ENCODE peak calls at places on chromosomes 4 and X, in five cellular contexts. One of them, this sample, is unnamed. For H3K4me1, the result is how much of the 10 kb centered on the place peaks cover.

GRCh38 chr4:7614350-7614949 is 179.7 kb upstream of the PSAPL1 start:
- DNase-seq in A549: no peak
- DNase-seq in right atrium auricular region: no peak
- DNase-seq in tibial nerve: no peak
- DNase-seq in neural progenitor cell: no peak
- DNase-seq in this sample: no peak

GRCh38 chrX:119155416-119156035 is 27.9 kb upstream of the KIAA1210 start:
- DNase-seq in A549: peak
- DNase-seq in right atrium auricular region: no peak
- DNase-seq in tibial nerve: no peak
- DNase-seq in neural progenitor cell: no peak
- DNase-seq in this sample: no peak

GRCh38 chr4:67468801-67469200 is 76.5 kb downstream of the CENPC start:
- DNase-seq in A549: no peak
- DNase-seq in right atrium auricular region: no peak
- DNase-seq in tibial nerve: no peak
- DNase-seq in neural progenitor cell: no peak
- DNase-seq in this sample: no peak

GRCh38 chrX:120736989-120737388 is 107.1 kb upstream of the C1GALT1C1 start:
- DNase-seq in A549: peak
- DNase-seq in right atrium auricular region: no peak
- DNase-seq in tibial nerve: no peak
- DNase-seq in neural progenitor cell: no peak
- DNase-seq in this sample: no peak

GRCh38 chr4:17027495-17027894 is 129.1 kb upstream of the LDB2 start:
- DNase-seq in A549: peak
- DNase-seq in right atrium auricular region: no peak
- DNase-seq in tibial nerve: no peak
- DNase-seq in neural progenitor cell: no peak
- DNase-seq in this sample: no peak

GRCh38 chrX:6729581-6729980 is 194.7 kb upstream of the VCX3A start:
- DNase-seq in A549: no peak
- DNase-seq in right atrium auricular region: no peak
- DNase-seq in tibial nerve: no peak
- DNase-seq in neural progenitor cell: no peak
- DNase-seq in this sample: no peak

GRCh38 chr4:56038763-56039162 is 90.0 kb downstream of the CEP135 start:
- DNase-seq in A549: no peak
- DNase-seq in right atrium auricular region: no peak
- DNase-seq in tibial nerve: no peak
- DNase-seq in neural progenitor cell: no peak
- DNase-seq in this sample: no peak

GRCh38 chr4:40334591-40335507 is at the start of gene CHRNA9:
- DNase-seq in A549: no peak
- DNase-seq in right atrium auricular region: no peak
- DNase-seq in tibial nerve: no peak
- DNase-seq in neural progenitor cell: peak
- DNase-seq in this sample: no peak

GRCh38 chrX:72308566-72309296 is 3.0 kb upstream of the CITED1 start:
- DNase-seq in A549: peak
- DNase-seq in right atrium auricular region: no peak
- DNase-seq in tibial nerve: peak
- DNase-seq in neural progenitor cell: peak
- DNase-seq in this sample: peak

GRCh38 chr4:16687845-16688244 is 210.6 kb downstream of the LDB2 start:
- DNase-seq in A549: no peak
- DNase-seq in right atrium auricular region: no peak
- DNase-seq in tibial nerve: no peak
- DNase-seq in neural progenitor cell: no peak
- DNase-seq in this sample: no peak

GRCh38 chrX:63765692-63766091 is 19.3 kb downstream of the ARHGEF9 start:
- DNase-seq in A549: no peak
- DNase-seq in right atrium auricular region: no peak
- DNase-seq in tibial nerve: no peak
- DNase-seq in neural progenitor cell: no peak
- DNase-seq in this sample: no peak

GRCh38 chr4:1628892-1629703 is 55.0 kb downstream of the FAM53A start:
- DNase-seq in A549: peak
- DNase-seq in right atrium auricular region: peak
- DNase-seq in tibial nerve: peak
- DNase-seq in neural progenitor cell: peak
- DNase-seq in this sample: peak

GRCh38 chrX:95762716-95763115 is 921.9 kb upstream of the DIAPH2 start:
- DNase-seq in A549: peak
- DNase-seq in right atrium auricular region: no peak
- DNase-seq in tibial nerve: no peak
- DNase-seq in neural progenitor cell: peak
- DNase-seq in this sample: no peak

GRCh38 chrX:68175569-68175968 is 257.7 kb downstream of the OPHN1 start:
- DNase-seq in A549: no peak
- DNase-seq in right atrium auricular region: no peak
- DNase-seq in tibial nerve: no peak
- DNase-seq in neural progenitor cell: no peak
- DNase-seq in this sample: no peak

GRCh38 chr4:71814433-71814832 is 30.6 kb upstream of the GC start:
- DNase-seq in A549: no peak
- DNase-seq in right atrium auricular region: no peak
- DNase-seq in tibial nerve: no peak
- DNase-seq in neural progenitor cell: peak
- DNase-seq in this sample: no peak

GRCh38 chr4:155304375-155304774 is 72.4 kb downstream of the MAP9 start:
- DNase-seq in A549: no peak
- DNase-seq in right atrium auricular region: no peak
- DNase-seq in tibial nerve: no peak
- DNase-seq in neural progenitor cell: no peak
- DNase-seq in this sample: no peak

GRCh38 chrX:47204970-47205369 is 11.3 kb downstream of the UBA1 start:
- DNase-seq in A549: no peak
- DNase-seq in right atrium auricular region: no peak
- DNase-seq in tibial nerve: no peak
- DNase-seq in neural progenitor cell: peak
- DNase-seq in this sample: no peak

GRCh38 chr4:152382057-152382785 is 153.7 kb downstream of the FBXW7 start:
- DNase-seq in A549: no peak
- DNase-seq in right atrium auricular region: no peak
- DNase-seq in tibial nerve: no peak
- DNase-seq in neural progenitor cell: no peak
- DNase-seq in this sample: no peak

GRCh38 chr4:6773106-6773505 is 9.4 kb upstream of the KIAA0232 start:
- DNase-seq in A549: no peak
- DNase-seq in right atrium auricular region: no peak
- DNase-seq in tibial nerve: no peak
- DNase-seq in neural progenitor cell: no peak
- DNase-seq in this sample: no peak

GRCh38 chr4:6228158-6229067 is 28.1 kb upstream of the JAKMIP1 start:
- DNase-seq in A549: no peak
- DNase-seq in right atrium auricular region: no peak
- DNase-seq in tibial nerve: no peak
- DNase-seq in neural progenitor cell: no peak
- DNase-seq in this sample: no peak

GRCh38 chr4:32022071-32022470 is 1301.9 kb downstream of the PCDH7 start:
- DNase-seq in A549: peak
- DNase-seq in right atrium auricular region: no peak
- DNase-seq in tibial nerve: no peak
- DNase-seq in neural progenitor cell: no peak
- DNase-seq in this sample: no peak

GRCh38 chr4:78954048-78954666 is 14.9 kb upstream of the PAQR3 start:
- DNase-seq in A549: peak
- DNase-seq in right atrium auricular region: no peak
- DNase-seq in tibial nerve: no peak
- DNase-seq in neural progenitor cell: peak
- DNase-seq in this sample: no peak

GRCh38 chr4:153534792-153535629 is 68.9 kb downstream of the TMEM131L start:
- DNase-seq in A549: no peak
- DNase-seq in right atrium auricular region: no peak
- DNase-seq in tibial nerve: no peak
- DNase-seq in neural progenitor cell: no peak
- DNase-seq in this sample: no peak
- H3K4me1 ChIP-seq in A549: under half
- H3K4me1 ChIP-seq in right atrium auricular region: under half
- H3K4me1 ChIP-seq in tibial nerve: under half
- H3K4me1 ChIP-seq in neural progenitor cell: under half
- H3K4me1 ChIP-seq in this sample: half or more

GRCh38 chrX:2401590-2402360 is 99.0 kb downstream of the DHRSX start:
- DNase-seq in A549: no peak
- DNase-seq in right atrium auricular region: no peak
- DNase-seq in tibial nerve: no peak
- DNase-seq in neural progenitor cell: peak
- DNase-seq in this sample: no peak
- TF ChIP-seq CTCF in A549: no peak
- TF ChIP-seq CTCF in right atrium auricular region: no peak
- TF ChIP-seq CTCF in tibial nerve: no peak
- TF ChIP-seq CTCF in neural progenitor cell: no peak
- TF ChIP-seq CTCF in this sample: no peak

GRCh38 chr4:168632246-168632832 is 135.5 kb downstream of the PALLD start:
- DNase-seq in A549: no peak
- DNase-seq in right atrium auricular region: no peak
- DNase-seq in tibial nerve: no peak
- DNase-seq in neural progenitor cell: peak
- DNase-seq in this sample: no peak

GRCh38 chr4:168634276-168634802 is 137.5 kb downstream of the PALLD start:
- DNase-seq in A549: no peak
- DNase-seq in right atrium auricular region: no peak
- DNase-seq in tibial nerve: no peak
- DNase-seq in neural progenitor cell: peak
- DNase-seq in this sample: no peak

GRCh38 chr4:168631241-168632151 is 134.6 kb downstream of the PALLD start:
- DNase-seq in A549: peak
- DNase-seq in right atrium auricular region: peak
- DNase-seq in tibial nerve: peak
- DNase-seq in neural progenitor cell: peak
- DNase-seq in this sample: no peak

GRCh38 chr4:168633071-168633470 is 136.2 kb downstream of the PALLD start:
- DNase-seq in A549: no peak
- DNase-seq in right atrium auricular region: no peak
- DNase-seq in tibial nerve: no peak
- DNase-seq in neural progenitor cell: no peak
- DNase-seq in this sample: no peak

DNA sequence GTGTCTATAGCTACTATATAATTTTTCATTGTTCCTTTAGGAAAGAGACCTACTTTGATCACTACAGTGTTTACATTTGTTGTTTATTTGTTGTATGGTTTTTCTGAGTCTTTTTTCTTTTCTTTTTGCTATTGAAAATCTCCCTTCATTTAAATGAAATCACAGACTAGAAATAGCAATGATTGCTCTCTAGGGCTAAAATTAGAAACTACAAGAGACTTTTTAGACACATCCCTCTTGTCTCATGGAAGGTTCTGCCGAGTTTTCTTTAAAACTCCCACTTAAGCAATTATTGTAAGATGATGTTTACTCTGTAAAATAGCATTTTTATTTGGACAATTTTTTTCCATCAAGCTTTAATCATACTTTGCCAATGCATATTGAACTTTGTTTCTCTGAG is 136.6 kb downstream of the PALLD start:
- DNase-seq in A549: no peak
- DNase-seq in right atrium auricular region: no peak
- DNase-seq in tibial nerve: no peak
- DNase-seq in neural progenitor cell: no peak
- DNase-seq in this sample: no peak
- H3K4me1 ChIP-seq in A549: half or more
- H3K4me1 ChIP-seq in right atrium auricular region: under half
- H3K4me1 ChIP-seq in tibial nerve: under half
- H3K4me1 ChIP-seq in neural progenitor cell: half or more
- H3K4me1 ChIP-seq in this sample: under half

DNA sequence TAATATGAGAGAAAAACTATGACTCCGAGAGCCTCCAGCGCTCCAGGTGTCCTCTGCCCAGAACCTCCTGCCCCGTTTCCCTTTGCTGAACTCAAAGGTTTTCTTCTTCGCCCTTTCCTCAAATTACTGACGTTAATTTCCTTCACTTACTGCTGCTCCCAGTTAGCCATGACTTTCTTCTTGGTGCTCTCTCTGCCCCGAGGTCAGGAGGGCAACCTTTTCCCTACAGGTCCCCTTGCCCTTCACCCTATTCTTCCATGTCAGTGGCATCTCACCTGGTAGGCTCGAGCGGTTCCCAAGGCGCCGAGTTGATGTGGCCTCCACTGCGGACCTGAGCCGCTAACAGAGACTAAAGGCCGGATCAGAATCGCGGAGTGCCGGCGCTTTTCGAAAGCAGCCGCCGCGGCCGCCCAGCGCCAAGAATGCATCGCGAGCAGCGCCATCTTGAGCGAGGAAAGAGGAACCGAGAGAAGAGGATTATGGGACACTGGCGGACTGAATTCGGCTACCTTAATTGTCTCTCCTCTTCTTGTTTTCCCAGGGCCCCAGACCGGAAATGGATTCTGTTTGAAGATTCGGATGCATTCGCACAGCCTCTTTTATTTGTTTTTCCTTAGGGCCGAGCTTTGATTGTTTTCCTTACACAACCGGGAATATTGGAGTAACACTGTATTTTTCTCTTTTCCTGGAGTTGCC is at the start of gene ABCB7:
- DNase-seq in A549: peak
- DNase-seq in right atrium auricular region: peak
- DNase-seq in tibial nerve: peak
- DNase-seq in neural progenitor cell: peak
- DNase-seq in this sample: peak
- TF ChIP-seq CTCF in A549: no peak
- TF ChIP-seq CTCF in right atrium auricular region: no peak
- TF ChIP-seq CTCF in tibial nerve: peak
- TF ChIP-seq CTCF in neural progenitor cell: peak
- TF ChIP-seq CTCF in this sample: no peak

This sample was measured in CD8-positive, alpha-beta T cell.